ENCODE peak calls at places on chromosomes 7 and 10, in five cellular contexts. Z, W, S, X and B are unnamed samples.

GRCh38 chr10:58371473-58371872 is 13.7 kb upstream of the TFAM start:
- DNase-seq in Z (no peak), W (no peak), S (no peak), X (no peak), B (no peak)

GRCh38 chr7:157097569-157097968 is 41.2 kb upstream of the UBE3C start:
- DNase-seq in Z (no peak), W (no peak), S (peak; percentile 45), X (no peak), B (no peak)

GRCh38 chr10:132065491-132066105 is at the start of gene JAKMIP3:
- DNase-seq in Z (peak; percentile 91), W (peak; percentile 90), S (no peak), X (no peak), B (peak; percentile 79)

GRCh38 chr10:128078136-128078969 is 47.9 kb downstream of the MKI67 start:
- DNase-seq in Z (peak; percentile 60), W (peak; percentile 59), S (peak; percentile 69), X (peak; percentile 36), B (peak; percentile 8)

GRCh38 chr10:75396861-75397570 is 4.5 kb downstream of the ZNF503 start:
- DNase-seq in Z (no peak), W (peak; percentile 38), S (peak; percentile 60), X (no peak), B (no peak)

GRCh38 chr7:81607987-81608386 is 161.9 kb downstream of the HGF start:
- DNase-seq in Z (no peak), W (no peak), S (no peak), X (no peak), B (no peak)

GRCh38 chr10:68684413-68684812 is 36.6 kb upstream of the CCAR1 start:
- DNase-seq in Z (no peak), W (no peak), S (no peak), X (peak; percentile 76), B (no peak)

GRCh38 chr7:45039106-45039505 is 39.1 kb downstream of the CCM2 start:
- DNase-seq in Z (no peak), W (no peak), S (no peak), X (no peak), B (no peak)

GRCh38 chr7:16034353-16034752 is 347.9 kb upstream of the MEOX2 start:
- DNase-seq in Z (peak; percentile 9), W (no peak), S (no peak), X (no peak), B (no peak)

DNA sequence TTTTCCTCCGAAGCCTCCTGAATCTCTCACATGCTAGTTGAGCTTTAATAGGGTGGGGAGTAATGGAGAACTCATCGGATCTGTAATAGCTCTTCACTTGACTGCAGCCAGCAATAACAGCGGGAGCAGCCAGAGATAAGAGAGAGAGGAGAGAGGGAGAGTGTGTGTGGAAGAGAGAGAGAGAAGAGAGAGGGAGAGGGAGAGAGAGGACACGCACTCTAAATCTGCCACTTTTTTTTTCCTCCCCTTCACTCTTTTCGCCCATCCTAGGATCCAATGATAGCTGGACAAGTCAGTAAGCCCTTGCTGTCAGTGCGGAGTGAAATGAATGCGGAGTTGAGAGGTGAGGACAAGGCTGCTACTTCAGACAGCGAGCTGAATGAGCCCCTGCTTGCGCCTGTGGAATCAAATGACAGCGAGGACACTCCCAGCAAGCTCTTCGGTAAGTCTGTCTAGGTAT is 107.9 kb downstream of the POU6F2 start:
- DNase-seq in Z (no peak), W (peak; percentile 1), S (no peak), X (no peak), B (no peak)
- TF ChIP-seq CTCF in Z (no peak), W (no peak), S (no peak), X (no peak), B (no peak)

DNA sequence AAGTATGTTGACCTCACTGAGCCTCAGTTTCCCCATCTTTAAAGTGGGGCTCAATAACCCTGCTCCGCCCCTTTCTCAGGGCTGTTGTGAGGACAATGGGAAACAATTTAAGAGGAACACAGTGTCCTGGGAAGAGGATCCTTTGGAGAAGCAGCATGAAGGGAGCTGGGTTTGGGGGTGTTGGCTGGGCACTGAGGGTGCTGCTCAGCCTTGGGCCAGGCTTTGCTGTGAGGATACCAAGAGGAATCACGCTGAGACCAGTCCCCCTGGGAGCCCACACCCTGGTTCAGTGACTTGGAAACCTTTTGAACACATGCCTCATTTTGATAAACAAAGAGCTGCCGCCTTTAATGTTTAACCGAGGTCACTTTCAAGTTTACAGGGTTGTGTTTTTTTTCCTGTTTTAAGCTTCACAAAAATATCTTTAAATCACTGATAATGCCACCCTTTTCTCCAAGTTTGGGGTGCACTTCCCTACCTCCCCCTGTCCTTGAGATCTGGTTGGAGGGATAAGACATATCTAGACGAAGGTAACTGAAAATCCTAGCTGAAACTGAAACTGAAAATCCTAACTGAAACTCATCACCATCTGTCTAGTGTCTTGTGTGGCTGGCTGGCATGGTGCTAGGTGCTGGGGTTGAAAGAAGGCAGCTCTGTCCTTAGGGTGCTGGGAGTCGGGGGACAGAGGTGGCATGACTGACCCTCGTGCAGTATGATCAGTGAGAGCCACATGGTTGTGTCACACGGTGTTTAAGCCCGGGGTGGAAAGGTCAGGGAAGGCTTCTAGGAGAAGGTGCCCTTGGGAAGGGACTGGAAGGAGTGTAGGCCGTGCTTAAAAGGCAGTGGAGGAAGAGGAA is 27.7 kb downstream of the ZNF775 start:
- DNase-seq in Z (no peak), W (no peak), S (peak; percentile 58), X (peak; percentile 83), B (no peak)
- H3K4me3 ChIP-seq in Z (peak overlapping the region; percentile 75), W (no peak overlapping the region), S (no peak overlapping the region), X (peak overlapping the region; percentile 69), B (peak overlapping the region; percentile 59)

GRCh38 chr7:20778063-20778721 is 8.5 kb downstream of the SP8 start:
- DNase-seq in Z (peak; percentile 35), W (peak; percentile 25), S (peak; percentile 55), X (no peak), B (no peak)
- TF ChIP-seq CTCF in Z (peak; percentile 30), W (peak; percentile 28), S (peak; percentile 43), X (peak; percentile 46), B (peak; percentile 56)

DNA sequence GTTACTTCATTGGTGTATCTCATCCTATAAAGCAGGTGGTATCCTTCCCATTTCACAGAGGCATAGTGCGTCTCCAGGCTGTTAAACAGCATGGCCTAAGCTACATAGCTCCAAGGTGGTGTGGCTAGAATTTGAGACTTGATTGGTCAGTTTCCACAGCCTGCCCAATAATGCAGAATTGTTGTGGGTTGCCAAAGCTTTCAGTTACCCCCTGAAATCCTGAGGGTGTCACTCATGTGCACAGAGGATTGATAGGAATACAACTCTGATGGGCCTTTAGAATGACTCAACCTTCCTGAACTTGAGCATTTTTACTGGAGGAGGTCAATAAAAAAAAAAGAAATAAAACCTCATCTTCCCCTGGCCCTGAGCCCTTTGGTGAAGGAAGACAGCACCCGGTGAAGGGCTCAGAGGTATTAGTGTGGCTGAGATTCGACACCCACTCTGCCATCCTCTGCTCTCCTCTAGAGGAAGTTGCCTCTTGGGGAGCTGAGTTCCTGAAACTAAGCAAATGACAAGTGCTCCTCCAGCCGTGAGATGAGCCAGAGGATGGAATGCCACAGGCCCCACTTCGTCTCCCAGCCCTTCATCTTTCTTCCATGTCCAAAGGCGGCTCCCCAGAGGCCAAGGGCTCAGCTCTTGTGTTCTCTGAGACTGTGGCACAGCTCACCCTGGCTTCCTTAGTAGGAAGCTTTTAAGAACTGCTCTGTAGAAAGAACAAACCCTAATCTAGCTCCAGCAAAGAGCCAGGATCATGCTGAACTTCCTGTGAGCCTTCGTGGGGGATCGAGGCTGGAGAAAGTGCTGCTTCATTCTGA is 1.0 kb downstream of the ACSL5 start:
- DNase-seq in Z (no peak), W (peak; percentile 32), S (no peak), X (peak; percentile 58), B (no peak)
- H3K4me3 ChIP-seq in Z (no peak overlapping the region), W (no peak overlapping the region), S (no peak overlapping the region), X (peak overlapping the region; percentile 92), B (no peak overlapping the region)

DNA sequence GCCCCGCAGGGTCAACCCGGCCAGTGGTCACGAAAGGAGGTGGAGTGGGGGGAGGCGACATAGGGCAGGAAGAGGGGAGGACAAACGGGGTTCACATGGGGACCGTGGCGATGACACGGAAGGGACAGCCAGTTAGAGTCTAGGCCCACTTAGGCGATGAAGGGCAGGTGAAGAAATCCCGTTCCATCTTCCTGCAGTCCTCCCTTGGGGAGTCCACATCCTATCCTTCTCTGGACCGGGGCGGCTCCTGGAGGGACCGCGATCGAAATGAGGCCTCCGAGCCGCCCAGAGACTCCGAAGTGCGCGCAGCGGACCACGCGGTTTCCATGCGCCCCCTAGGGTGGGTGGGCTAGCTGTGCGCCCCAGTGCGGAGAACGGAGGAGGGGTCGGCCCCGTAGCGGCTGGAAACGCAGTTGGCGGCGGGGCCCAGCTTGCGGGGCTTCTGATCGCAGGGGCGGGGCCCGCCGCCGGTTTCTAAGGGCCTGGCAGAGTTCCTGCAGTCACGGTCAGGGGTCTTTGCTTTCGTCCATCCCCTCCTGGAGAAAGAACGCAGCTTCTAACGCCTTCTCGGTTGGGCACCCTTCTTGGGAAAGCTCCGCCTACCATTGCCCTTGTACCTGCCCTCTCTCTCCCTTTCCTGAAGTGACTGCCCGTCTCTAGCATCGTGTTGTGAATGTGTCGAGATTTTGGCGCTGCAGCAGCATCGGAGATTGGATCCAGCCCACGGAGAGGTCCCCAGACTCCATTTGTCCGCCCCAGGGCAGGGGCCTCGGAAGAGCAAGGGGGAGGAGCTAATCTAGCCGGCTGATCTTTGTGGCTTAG is 17.9 kb upstream of the TMEM225B start:
- DNase-seq in Z (peak; percentile 31), W (peak; percentile 35), S (peak; percentile 42), X (peak; percentile 23), B (no peak)
- TF ChIP-seq CTCF in Z (peak; percentile 27), W (peak; percentile 23), S (no peak), X (peak; percentile 28), B (peak; percentile 58)

DNA sequence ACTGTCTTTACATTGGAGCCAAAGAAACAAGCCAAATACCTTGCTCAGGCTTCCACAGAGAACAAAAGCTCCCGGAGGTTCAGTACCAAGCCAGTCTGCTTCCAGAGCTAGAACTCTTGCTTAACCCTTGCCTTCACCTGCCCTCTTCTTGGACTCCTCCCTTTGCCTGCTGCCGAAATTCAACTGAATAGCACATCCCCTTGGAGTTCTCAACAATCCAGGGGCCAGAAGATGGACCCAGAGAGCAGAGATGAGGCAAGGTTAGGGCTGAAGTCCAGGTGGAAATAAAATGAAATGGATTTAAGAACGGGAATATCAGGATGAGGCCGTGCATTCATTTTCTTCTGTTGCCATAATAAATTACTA is 876 bp upstream of the PIK3AP1 start:
- DNase-seq in Z (no peak), W (no peak), S (no peak), X (no peak), B (no peak)
- H3K4me3 ChIP-seq in Z (no peak overlapping the region), W (no peak overlapping the region), S (no peak overlapping the region), X (no peak overlapping the region), B (no peak overlapping the region)

GRCh38 chr7:142338633-142339501 is 81.0 kb upstream of the PRSS58 start:
- DNase-seq in Z (no peak), W (peak; percentile 3), S (no peak), X (no peak), B (no peak)
- TF ChIP-seq CTCF in Z (no peak), W (peak; percentile 5), S (no peak), X (no peak), B (peak; percentile 45)

GRCh38 chr10:83809001-83809400 is 330.3 kb upstream of the GHITM start:
- DNase-seq in Z (no peak), W (no peak), S (no peak), X (no peak), B (no peak)
- H3K4me3 ChIP-seq in Z (no peak overlapping the region), W (no peak overlapping the region), S (no peak overlapping the region), X (no peak overlapping the region), B (no peak overlapping the region)

DNA sequence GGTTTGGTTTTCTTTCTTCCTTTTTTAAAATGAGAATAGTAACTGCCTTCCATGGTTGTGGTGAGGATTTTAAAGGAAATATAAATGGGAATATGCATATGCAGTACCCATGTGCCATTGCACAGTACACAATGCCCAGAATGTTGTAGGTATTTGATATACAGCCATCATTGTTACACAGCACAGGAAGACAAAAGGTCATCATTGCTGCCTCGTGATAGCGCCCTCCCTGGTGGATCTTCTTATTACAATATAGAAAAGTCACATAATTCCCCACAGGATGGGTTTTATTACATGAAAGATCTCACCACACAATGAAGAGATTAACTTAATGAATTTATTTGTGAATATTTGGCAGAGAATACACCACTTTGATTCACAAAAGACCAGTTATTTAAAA is 76.5 kb downstream of the PPP1R17 start:
- DNase-seq in Z (no peak), W (no peak), S (no peak), X (no peak), B (no peak)
- TF ChIP-seq CTCF in Z (peak; percentile 17), W (peak; percentile 30), S (no peak), X (peak; percentile 18), B (no peak)